ENCODE peak calls at places on chromosomes 13 and 19, in seven cellular contexts. O is SW 1271; Q is posterior cingulate gyrus; U is GM10248; I is NCI-H526; R is fibroblast of the aortic adventitia; F is activated naive CD8-positive, alpha-beta T cell treated with anti-CD3 and anti-CD28 coated beads, Interleukin-2, amount 50 U/mL, for 16 hours. B is an unnamed sample.

GRCh38 chr13:101307181-101307701 is 109.1 kb downstream of the NALCN start:
- DNase-seq in O (no peak), Q (no peak), U (no peak), I (no peak), R (peak), F (no peak), B (no peak)

GRCh38 chr19:4583961-4584669 is 24.6 kb upstream of the SEMA6B start:
- DNase-seq in O (no peak), Q (peak), U (no peak), I (peak), R (no peak), F (no peak), B (peak)

GRCh38 chr13:43489168-43489730 is 297.5 kb downstream of the ENOX1 start:
- DNase-seq in O (no peak), Q (no peak), U (no peak), I (no peak), R (no peak), F (no peak), B (no peak)

GRCh38 chr13:31060655-31061054 is 101.0 kb downstream of the HSPH1 start:
- DNase-seq in O (no peak), Q (no peak), U (no peak), I (no peak), R (no peak), F (no peak), B (no peak)

GRCh38 chr19:34831714-34832113 is 58.7 kb upstream of the ZNF599 start:
- DNase-seq in O (no peak), Q (no peak), U (no peak), I (no peak), R (no peak), F (no peak), B (no peak)

GRCh38 chr13:113930711-113931637 is 42.9 kb downstream of the C13orf46 start:
- DNase-seq in O (no peak), Q (peak), U (peak), I (no peak), R (no peak), F (no peak), B (peak)

GRCh38 chr13:110648848-110649421 is 33.6 kb downstream of the NAXD start:
- DNase-seq in O (no peak), Q (no peak), U (no peak), I (no peak), R (no peak), F (no peak), B (no peak)

GRCh38 chr13:40813662-40814454 is 24.4 kb downstream of the SLC25A15 start:
- DNase-seq in O (peak), Q (no peak), U (peak), I (peak), R (peak), F (no peak), B (no peak)

GRCh38 chr19:46503848-46504453 is 8.3 kb upstream of the PNMA8B start:
- DNase-seq in O (no peak), Q (no peak), U (no peak), I (no peak), R (no peak), F (no peak), B (no peak)

B was measured in WTC11.